ENCODE peak calls at places on chromosomes 4 and X, in ten cellular contexts. B is CD4-positive, alpha-beta memory T cell; Y is CD8-positive, alpha-beta T cell; K is neural progenitor cell; R is gastrocnemius medialis; T is left ventricle myocardium inferior; U is hepatocyte; F is adrenal gland; D is endodermal cell; I is ovary. A is an unnamed sample.

GRCh38 chr4:37001688-37002436 is 242.7 kb upstream of the NWD2 start:
- DNase-seq in U (no peak), K (no peak), R (no peak), B (no peak), D (no peak), I (no peak), Y (no peak), T (no peak), F (no peak), A (no peak)

GRCh38 chrX:47723083-47723482 is 64.1 kb upstream of the UXT start:
- DNase-seq in T (no peak), D (no peak), B (no peak), Y (no peak), K (no peak), U (no peak), I (no peak), R (no peak), F (no peak), A (no peak)

GRCh38 chr4:7917669-7918068 is 22.0 kb downstream of the AFAP1 start:
- DNase-seq in I (no peak), K (no peak), R (no peak), T (no peak), F (no peak), Y (no peak), B (no peak), D (no peak), U (no peak), A (no peak)

GRCh38 chr4:175127314-175127713 is 209.2 kb downstream of the ADAM29 start:
- DNase-seq in I (no peak), D (no peak), U (no peak), B (no peak), F (no peak), R (no peak), K (no peak), Y (no peak), T (no peak), A (no peak)

GRCh38 chrX:47146121-47146935 is 1.3 kb downstream of the RBM10 start:
- DNase-seq in T (no peak), R (no peak), U (no peak), Y (no peak), D (no peak), I (no peak), K (no peak), F (no peak), B (no peak), A (no peak)

GRCh38 chrX:70455366-70456202 is 10.9 kb downstream of the DLG3 start:
- DNase-seq in T (no peak), K (peak; percentile 60), R (no peak), I (no peak), B (no peak), D (peak; percentile 68), Y (no peak), U (peak; percentile 50), F (no peak), A (no peak)

GRCh38 chr4:17722361-17722710 is 59.1 kb downstream of the FAM184B start:
- DNase-seq in U (no peak), F (no peak), I (no peak), D (no peak), R (no peak), Y (no peak), K (no peak), T (no peak), B (no peak), A (no peak)

GRCh38 chrX:1045680-1046314 is 166.7 kb downstream of the CRLF2 start:
- DNase-seq in R (no peak), B (no peak), I (no peak), T (no peak), U (no peak), K (no peak), Y (no peak), F (no peak), D (no peak), A (peak; percentile 15)

GRCh38 chrX:44088755-44089154 is 115.6 kb upstream of the NDP start:
- DNase-seq in Y (no peak), T (no peak), F (no peak), I (no peak), U (no peak), D (no peak), K (no peak), B (no peak), R (no peak), A (no peak)

GRCh38 chrX:82813671-82814078 is 694.4 kb upstream of the POU3F4 start:
- DNase-seq in Y (no peak), B (no peak), F (no peak), I (no peak), T (no peak), D (no peak), K (no peak), U (peak; percentile 48), R (no peak), A (no peak)

GRCh38 chrX:127459784-127460183 is 592.4 kb downstream of the ACTRT1 start:
- DNase-seq in R (no peak), T (no peak), D (peak; percentile 76), K (peak; percentile 10), U (no peak), I (no peak), F (no peak), B (no peak), Y (no peak), A (no peak)

GRCh38 chr4:5923306-5923830 is 30.5 kb upstream of the CRMP1 start:
- DNase-seq in Y (no peak), K (no peak), F (no peak), I (no peak), U (no peak), D (peak; percentile 41), T (no peak), B (no peak), R (no peak), A (no peak)

GRCh38 chr4:82358773-82359324 is 14.9 kb downstream of the HNRNPD start:
- DNase-seq in R (no peak), U (no peak), Y (no peak), F (no peak), K (no peak), I (no peak), B (no peak), D (no peak), T (no peak), A (no peak)
- H3K4me1 ChIP-seq in R (peaks cover 77% of the 10 kb centered on the region), U (no peaks in the 10 kb centered on the region), Y (peaks cover 77% of the 10 kb centered on the region), F (peaks cover 1% of the 10 kb centered on the region), K (peaks cover 15% of the 10 kb centered on the region), I (peaks cover 7% of the 10 kb centered on the region), B (peaks cover 89% of the 10 kb centered on the region), D (no peaks in the 10 kb centered on the region), T (peaks cover 83% of the 10 kb centered on the region), A (peaks cover 5% of the 10 kb centered on the region)

GRCh38 chr4:87032884-87033533 is 98.2 kb downstream of the AFF1 start:
- DNase-seq in K (peak; percentile 59), F (no peak), R (no peak), Y (no peak), I (no peak), U (peak; percentile 49), T (no peak), D (no peak), B (no peak), A (no peak)
- H3K4me3 ChIP-seq in K (no peak overlapping the region), F (no peak overlapping the region), R (peak overlapping the region; percentile 9), Y (no peak overlapping the region), I (no peak overlapping the region), U (no peak overlapping the region), T (peak overlapping the region; percentile 43), D (peak overlapping the region; percentile 74), B (no peak overlapping the region), A (peak overlapping the region; percentile 29)

GRCh38 chr4:176191974-176192373 is 3.4 kb downstream of the SPATA4 start:
- DNase-seq in Y (no peak), T (no peak), R (no peak), U (no peak), F (no peak), D (no peak), I (no peak), B (no peak), K (no peak), A (no peak)

GRCh38 chr4:176187610-176188009 is 7.8 kb downstream of the SPATA4 start:
- DNase-seq in K (no peak), B (no peak), R (no peak), F (no peak), D (no peak), Y (no peak), U (peak; percentile 30), I (no peak), T (no peak), A (no peak)

GRCh38 chr4:176193126-176193525 is 2.3 kb downstream of the SPATA4 start:
- DNase-seq in T (no peak), D (no peak), B (no peak), U (no peak), I (no peak), F (no peak), K (no peak), R (no peak), Y (no peak), A (no peak)

GRCh38 chr4:176188654-176189053 is 6.7 kb downstream of the SPATA4 start:
- DNase-seq in K (no peak), T (no peak), R (no peak), F (no peak), Y (no peak), B (no peak), I (no peak), U (no peak), D (no peak), A (no peak)

DNA sequence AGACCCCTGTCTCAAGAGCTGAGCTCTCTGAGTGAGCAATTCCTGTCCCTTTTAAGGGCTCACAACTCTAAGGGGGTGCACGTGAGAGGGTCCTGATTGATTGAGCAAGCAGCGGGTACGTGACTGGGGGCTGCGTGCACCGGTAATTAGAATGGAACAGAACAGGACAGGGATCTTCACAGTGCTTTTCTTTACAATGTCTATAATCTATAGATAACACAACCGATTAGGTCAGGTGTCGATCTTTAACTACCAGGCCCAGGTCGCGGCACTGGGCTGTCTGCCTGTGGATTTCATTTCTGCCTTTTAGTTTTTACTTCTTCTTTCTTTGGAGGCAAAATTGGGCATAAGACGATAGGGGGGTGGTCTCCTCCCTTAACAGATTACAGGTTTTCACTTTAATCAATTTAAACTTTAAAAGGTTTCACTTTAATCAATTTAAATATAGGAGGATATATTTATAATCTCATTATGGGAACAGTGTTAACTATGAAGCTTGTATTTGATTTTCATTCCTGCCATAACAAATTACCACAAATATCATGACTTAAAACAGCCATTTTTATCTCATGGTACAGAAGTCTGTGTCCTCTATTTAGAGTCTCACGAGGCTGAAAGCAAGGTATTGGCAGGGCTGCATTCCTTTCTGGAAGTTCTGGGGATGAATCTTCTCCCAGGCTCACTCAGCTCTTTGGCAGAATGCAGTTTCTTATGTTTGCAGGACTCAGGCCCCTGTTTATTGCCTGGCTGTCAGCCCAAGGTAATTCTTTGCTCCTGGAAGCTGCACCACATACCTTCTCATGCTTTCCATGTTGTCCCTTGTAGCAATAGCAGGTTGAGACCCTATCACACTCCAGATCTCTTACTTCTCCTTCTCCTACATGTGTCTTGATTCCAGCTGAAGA is 5.2 kb downstream of the SPATA4 start:
- DNase-seq in R (no peak), D (no peak), U (no peak), B (no peak), Y (no peak), T (no peak), I (no peak), F (no peak), K (no peak), A (no peak)
- H3K27ac ChIP-seq in R (peak overlapping the region; percentile 82), D (no peak overlapping the region), U (no peak overlapping the region), B (no peak overlapping the region), Y (no peak overlapping the region), T (no peak overlapping the region), I (no peak overlapping the region), F (no peak overlapping the region), K (no peak overlapping the region), A (no peak overlapping the region)

DNA sequence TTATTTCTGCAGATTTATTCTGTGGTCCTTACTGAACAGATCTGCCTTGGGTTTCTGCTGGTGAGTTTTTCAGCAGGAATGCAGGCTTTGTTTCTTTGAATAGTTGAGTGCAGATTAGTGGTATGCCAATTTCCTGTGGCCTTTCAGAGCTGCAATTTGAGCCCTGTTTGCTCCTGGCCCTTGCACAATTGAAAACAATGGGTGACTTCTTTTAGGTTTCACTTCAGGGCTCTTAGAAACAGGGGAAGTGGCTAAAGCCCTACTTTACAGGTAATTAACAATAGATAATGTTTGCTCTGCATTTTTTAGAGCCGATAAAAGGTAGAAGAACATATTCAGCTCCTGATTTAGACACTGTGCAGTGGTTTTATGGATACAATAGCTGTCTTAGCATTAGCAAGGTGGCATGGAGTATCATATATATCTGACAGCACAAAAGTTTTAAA is 21.9 kb downstream of the SPRY1 start:
- DNase-seq in D (peak; percentile 87), B (no peak), U (peak; percentile 35), R (peak; percentile 48), T (no peak), K (peak; percentile 92), F (peak; percentile 31), Y (no peak), I (no peak), A (no peak)
- H3K4me1 ChIP-seq in D (peaks cover 7% of the 10 kb centered on the region), B (peaks cover 11% of the 10 kb centered on the region), U (peaks cover 21% of the 10 kb centered on the region), R (peaks cover 24% of the 10 kb centered on the region), T (peaks cover 14% of the 10 kb centered on the region), K (peaks cover 38% of the 10 kb centered on the region), F (no peaks in the 10 kb centered on the region), Y (peaks cover 5% of the 10 kb centered on the region), I (no peaks in the 10 kb centered on the region), A (no peaks in the 10 kb centered on the region)